ENCODE peak calls at places on chromosomes 12 and 14, in four cellular contexts. One of them, this sample, is unnamed.

GRCh38 chr12:130044991-130045621 is 117.2 kb upstream of the FZD10 start:
- DNase-seq in AG09309: no peak
- DNase-seq in mucosa of descending colon: no peak
- DNase-seq in upper lobe of left lung: no peak
- DNase-seq in this sample: no peak

GRCh38 chr12:93352321-93352720 is 25.4 kb upstream of the NUDT4 start:
- DNase-seq in AG09309: no peak
- DNase-seq in mucosa of descending colon: no peak
- DNase-seq in upper lobe of left lung: no peak
- DNase-seq in this sample: no peak

GRCh38 chr12:18224745-18225144 is 36.6 kb upstream of the PIK3C2G start:
- DNase-seq in AG09309: peak; percentile 14
- DNase-seq in mucosa of descending colon: no peak
- DNase-seq in upper lobe of left lung: no peak
- DNase-seq in this sample: no peak

GRCh38 chr12:77847665-77848431 is 17.2 kb downstream of the NAV3 start:
- DNase-seq in AG09309: peak; percentile 78
- DNase-seq in mucosa of descending colon: no peak
- DNase-seq in upper lobe of left lung: no peak
- DNase-seq in this sample: no peak

GRCh38 chr14:34081576-34082136 is 130.8 kb upstream of the EGLN3 start:
- DNase-seq in AG09309: no peak
- DNase-seq in mucosa of descending colon: no peak
- DNase-seq in upper lobe of left lung: no peak
- DNase-seq in this sample: no peak

GRCh38 chr14:96727490-96727889 is 69.7 kb upstream of the VRK1 start:
- DNase-seq in AG09309: no peak
- DNase-seq in mucosa of descending colon: no peak
- DNase-seq in upper lobe of left lung: no peak
- DNase-seq in this sample: no peak

GRCh38 chr12:109448707-109449390 is 28.3 kb downstream of the KCTD10 start:
- DNase-seq in AG09309: no peak
- DNase-seq in mucosa of descending colon: peak; percentile 51
- DNase-seq in upper lobe of left lung: no peak
- DNase-seq in this sample: no peak

GRCh38 chr12:125544979-125545378 is 479.7 kb downstream of the AACS start:
- DNase-seq in AG09309: no peak
- DNase-seq in mucosa of descending colon: no peak
- DNase-seq in upper lobe of left lung: peak; percentile 31
- DNase-seq in this sample: no peak

GRCh38 chr12:23083267-23083666 is 458.3 kb downstream of the ETNK1 start:
- DNase-seq in AG09309: no peak
- DNase-seq in mucosa of descending colon: no peak
- DNase-seq in upper lobe of left lung: no peak
- DNase-seq in this sample: no peak

GRCh38 chr12:93163260-93164036 is 214.3 kb upstream of the NUDT4 start:
- DNase-seq in AG09309: peak; percentile 79
- DNase-seq in mucosa of descending colon: no peak
- DNase-seq in upper lobe of left lung: no peak
- DNase-seq in this sample: no peak

GRCh38 chr12:28130625-28131598 is 59.3 kb upstream of the CCDC91 start:
- DNase-seq in AG09309: peak; percentile 98
- DNase-seq in mucosa of descending colon: no peak
- DNase-seq in upper lobe of left lung: no peak
- DNase-seq in this sample: no peak

GRCh38 chr12:56080556-56081138 is 682 bp downstream of the ERBB3 start:
- DNase-seq in AG09309: no peak
- DNase-seq in mucosa of descending colon: peak; percentile 82
- DNase-seq in upper lobe of left lung: peak; percentile 65
- DNase-seq in this sample: no peak

GRCh38 chr14:100142073-100143040 is 17.1 kb downstream of the DEGS2 start:
- DNase-seq in AG09309: no peak
- DNase-seq in mucosa of descending colon: peak; percentile 79
- DNase-seq in upper lobe of left lung: peak; percentile 55
- DNase-seq in this sample: no peak

GRCh38 chr14:88277205-88277604 is 45.9 kb downstream of the KCNK10 start:
- DNase-seq in AG09309: no peak
- DNase-seq in mucosa of descending colon: no peak
- DNase-seq in upper lobe of left lung: no peak
- DNase-seq in this sample: no peak

GRCh38 chr14:68789002-68789797 is 3.7 kb downstream of the ZFP36L1 start:
- DNase-seq in AG09309: no peak
- DNase-seq in mucosa of descending colon: peak; percentile 89
- DNase-seq in upper lobe of left lung: peak; percentile 91
- DNase-seq in this sample: peak; percentile 83

GRCh38 chr14:61438497-61438859 is 117.1 kb downstream of the PRKCH start:
- DNase-seq in AG09309: no peak
- DNase-seq in mucosa of descending colon: no peak
- DNase-seq in upper lobe of left lung: no peak
- DNase-seq in this sample: no peak

GRCh38 chr12:110766311-110767154 is 23.8 kb upstream of the PPP1CC start:
- DNase-seq in AG09309: no peak
- DNase-seq in mucosa of descending colon: no peak
- DNase-seq in upper lobe of left lung: peak; percentile 25
- DNase-seq in this sample: no peak

GRCh38 chr12:100484178-100484886 is 10.7 kb downstream of the NR1H4 start:
- DNase-seq in AG09309: no peak
- DNase-seq in mucosa of descending colon: no peak
- DNase-seq in upper lobe of left lung: no peak
- DNase-seq in this sample: no peak

GRCh38 chr12:32240833-32241232 is 134.2 kb downstream of the BICD1 start:
- DNase-seq in AG09309: no peak
- DNase-seq in mucosa of descending colon: no peak
- DNase-seq in upper lobe of left lung: no peak
- DNase-seq in this sample: no peak

GRCh38 chr14:76386922-76387782 is 11.2 kb downstream of the ESRRB start:
- DNase-seq in AG09309: peak; percentile 7
- DNase-seq in mucosa of descending colon: peak; percentile 73
- DNase-seq in upper lobe of left lung: peak; percentile 22
- DNase-seq in this sample: peak; percentile 83

GRCh38 chr14:99564903-99565259 is 39.1 kb downstream of the CCDC85C start:
- DNase-seq in AG09309: no peak
- DNase-seq in mucosa of descending colon: no peak
- DNase-seq in upper lobe of left lung: no peak
- DNase-seq in this sample: no peak

GRCh38 chr14:95507701-95508103 is 8.7 kb downstream of the SYNE3 start:
- DNase-seq in AG09309: no peak
- DNase-seq in mucosa of descending colon: no peak
- DNase-seq in upper lobe of left lung: no peak
- DNase-seq in this sample: no peak

GRCh38 chr12:122880155-122880605 is 15.7 kb downstream of the VPS37B start:
- DNase-seq in AG09309: no peak
- DNase-seq in mucosa of descending colon: no peak
- DNase-seq in upper lobe of left lung: no peak
- DNase-seq in this sample: no peak

GRCh38 chr14:89787525-89787924 is 167.0 kb downstream of the EFCAB11 start:
- DNase-seq in AG09309: peak; percentile 21
- DNase-seq in mucosa of descending colon: no peak
- DNase-seq in upper lobe of left lung: no peak
- DNase-seq in this sample: no peak

GRCh38 chr12:12406762-12407161 is 49.9 kb downstream of the BORCS5 start:
- DNase-seq in AG09309: no peak
- DNase-seq in mucosa of descending colon: no peak
- DNase-seq in upper lobe of left lung: no peak
- DNase-seq in this sample: no peak

GRCh38 chr14:47821134-47821533 is 145.7 kb upstream of the MDGA2 start:
- DNase-seq in AG09309: no peak
- DNase-seq in mucosa of descending colon: no peak
- DNase-seq in upper lobe of left lung: no peak
- DNase-seq in this sample: no peak

GRCh38 chr12:20426191-20426590 is 57.9 kb downstream of the PDE3A start:
- DNase-seq in AG09309: no peak
- DNase-seq in mucosa of descending colon: no peak
- DNase-seq in upper lobe of left lung: no peak
- DNase-seq in this sample: no peak

GRCh38 chr14:105480807-105481801 is 5.6 kb upstream of the CRIP1 start:
- DNase-seq in AG09309: peak; percentile 31
- DNase-seq in mucosa of descending colon: peak; percentile 95
- DNase-seq in upper lobe of left lung: peak; percentile 93
- DNase-seq in this sample: peak; percentile 94

GRCh38 chr12:120453977-120454376 is 7.7 kb downstream of the GATC start:
- DNase-seq in AG09309: no peak
- DNase-seq in mucosa of descending colon: no peak
- DNase-seq in upper lobe of left lung: no peak
- DNase-seq in this sample: no peak

GRCh38 chr12:116950628-116951325 is 40.0 kb downstream of the FBXW8 start:
- DNase-seq in AG09309: no peak
- DNase-seq in mucosa of descending colon: no peak
- DNase-seq in upper lobe of left lung: no peak
- DNase-seq in this sample: no peak

GRCh38 chr12:21850419-21850818 is 75.9 kb upstream of the KCNJ8 start:
- DNase-seq in AG09309: no peak
- DNase-seq in mucosa of descending colon: no peak
- DNase-seq in upper lobe of left lung: no peak
- DNase-seq in this sample: no peak

GRCh38 chr12:68446896-68447806 is 115.0 kb upstream of the MDM1 start:
- DNase-seq in AG09309: no peak
- DNase-seq in mucosa of descending colon: no peak
- DNase-seq in upper lobe of left lung: no peak
- DNase-seq in this sample: no peak

GRCh38 chr14:54976316-54976715 is 50.6 kb downstream of the WDHD1 start:
- DNase-seq in AG09309: peak; percentile 67
- DNase-seq in mucosa of descending colon: no peak
- DNase-seq in upper lobe of left lung: no peak
- DNase-seq in this sample: no peak

GRCh38 chr12:41277019-41277770 is 89.1 kb downstream of the PDZRN4 start:
- DNase-seq in AG09309: peak; percentile 11
- DNase-seq in mucosa of descending colon: no peak
- DNase-seq in upper lobe of left lung: no peak
- DNase-seq in this sample: no peak

GRCh38 chr14:92653162-92653651 is 95.2 kb downstream of the LGMN start:
- DNase-seq in AG09309: no peak
- DNase-seq in mucosa of descending colon: no peak
- DNase-seq in upper lobe of left lung: no peak
- DNase-seq in this sample: no peak

DNA sequence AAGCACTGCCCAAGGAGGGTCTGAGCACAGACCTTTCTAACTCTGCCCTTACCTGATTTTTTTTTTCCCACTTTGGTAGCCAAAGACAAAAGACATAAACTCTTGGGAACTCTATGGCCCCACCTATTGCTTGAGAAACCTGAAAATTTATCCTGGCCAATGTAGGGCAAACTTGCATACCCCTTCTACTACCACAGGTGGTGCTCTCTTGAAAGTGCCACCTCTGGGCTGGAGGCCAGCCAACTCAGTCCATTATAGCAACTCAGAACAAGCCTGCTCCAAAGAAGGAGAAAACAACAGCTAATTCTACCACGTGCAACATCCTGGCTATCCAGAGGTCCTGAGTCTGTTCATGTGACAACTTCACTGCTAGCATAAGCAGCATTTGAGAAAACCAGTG is 55.7 kb upstream of the ABCD2 start:
- DNase-seq in AG09309: no peak
- DNase-seq in mucosa of descending colon: no peak
- DNase-seq in upper lobe of left lung: no peak
- DNase-seq in this sample: no peak
- TF ChIP-seq CTCF in AG09309: no peak
- TF ChIP-seq CTCF in mucosa of descending colon: no peak
- TF ChIP-seq CTCF in upper lobe of left lung: no peak
- TF ChIP-seq CTCF in this sample: no peak

GRCh38 chr12:103834897-103835390 is 6.1 kb downstream of the NT5DC3 start:
- DNase-seq in AG09309: no peak
- DNase-seq in mucosa of descending colon: no peak
- DNase-seq in upper lobe of left lung: no peak
- DNase-seq in this sample: no peak
- TF ChIP-seq CTCF in AG09309: no peak
- TF ChIP-seq CTCF in mucosa of descending colon: no peak
- TF ChIP-seq CTCF in upper lobe of left lung: no peak
- TF ChIP-seq CTCF in this sample: no peak

DNA sequence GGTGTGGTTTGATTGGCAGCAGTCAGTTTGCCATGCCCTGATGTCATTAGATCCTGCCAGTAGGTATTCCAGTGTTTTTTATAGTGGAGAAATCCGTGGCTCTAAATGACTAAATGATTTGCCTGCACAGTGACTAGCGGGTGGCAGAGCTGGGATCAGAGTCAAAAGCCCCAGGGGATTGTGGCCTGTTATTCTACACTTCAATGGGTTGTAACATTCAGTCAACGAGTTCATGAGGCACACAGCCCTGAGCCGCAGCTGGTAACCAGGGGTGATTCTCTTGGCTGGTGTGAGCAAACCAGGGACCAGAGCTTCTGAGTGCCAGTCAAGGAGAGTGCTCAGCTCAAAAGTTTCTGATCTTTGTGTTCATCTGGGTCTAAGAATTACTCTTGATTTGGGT is 1.8 kb downstream of the MYH6 start:
- DNase-seq in AG09309: no peak
- DNase-seq in mucosa of descending colon: no peak
- DNase-seq in upper lobe of left lung: no peak
- DNase-seq in this sample: no peak
- TF ChIP-seq CTCF in AG09309: no peak
- TF ChIP-seq CTCF in mucosa of descending colon: no peak
- TF ChIP-seq CTCF in upper lobe of left lung: no peak
- TF ChIP-seq CTCF in this sample: no peak

GRCh38 chr14:93736378-93737014 is 51.8 kb downstream of the PRIMA1 start:
- DNase-seq in AG09309: no peak
- DNase-seq in mucosa of descending colon: no peak
- DNase-seq in upper lobe of left lung: no peak
- DNase-seq in this sample: no peak
- TF ChIP-seq CTCF in AG09309: peak; percentile 14
- TF ChIP-seq CTCF in mucosa of descending colon: no peak
- TF ChIP-seq CTCF in upper lobe of left lung: peak; percentile 16
- TF ChIP-seq CTCF in this sample: peak; percentile 62

DNA sequence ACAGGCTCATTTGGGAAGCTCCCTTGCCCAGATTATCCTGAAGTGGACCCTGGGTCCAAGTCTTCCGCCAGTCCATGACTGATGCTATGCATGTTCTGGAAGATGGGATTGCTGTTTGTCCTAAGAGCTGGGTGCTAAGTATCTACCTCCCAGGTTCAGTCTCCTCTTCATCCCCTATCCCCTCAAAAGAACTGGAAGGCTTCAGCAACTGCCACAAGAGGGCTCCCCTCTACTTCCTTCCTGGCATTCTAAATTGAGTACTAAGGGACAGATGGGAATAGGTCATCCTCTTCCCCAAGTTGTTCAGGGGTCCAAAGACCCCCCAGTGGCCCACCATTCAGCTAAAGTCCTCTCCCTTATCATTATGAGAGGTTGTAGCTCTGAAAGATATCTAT is 9.0 kb upstream of the FKBP11 start:
- DNase-seq in AG09309: no peak
- DNase-seq in mucosa of descending colon: no peak
- DNase-seq in upper lobe of left lung: no peak
- DNase-seq in this sample: no peak
- TF ChIP-seq CTCF in AG09309: peak; percentile 40
- TF ChIP-seq CTCF in mucosa of descending colon: peak; percentile 16
- TF ChIP-seq CTCF in upper lobe of left lung: no peak
- TF ChIP-seq CTCF in this sample: peak; percentile 35

This sample was measured in type B pancreatic cell.